ENCODE peak calls at places on chromosomes 4 and X, in four cellular contexts. One of them, this sample, is unnamed.

GRCh38 chrX:110966839-110967238 is 129.2 kb upstream of the PAK3 start:
- DNase-seq in heart right ventricle: no peak
- DNase-seq in GM20000: no peak
- DNase-seq in psoas muscle: no peak
- DNase-seq in this sample: no peak

GRCh38 chr4:168386002-168386401 is 67.5 kb upstream of the DDX60 start:
- DNase-seq in psoas muscle: no peak
- DNase-seq in heart right ventricle: no peak
- DNase-seq in GM20000: no peak
- DNase-seq in this sample: no peak

GRCh38 chr4:80361329-80361900 is 25.9 kb downstream of the CFAP299 start:
- DNase-seq in heart right ventricle: no peak
- DNase-seq in psoas muscle: no peak
- DNase-seq in GM20000: no peak
- DNase-seq in this sample: no peak

GRCh38 chrX:45621356-45622041 is 420.8 kb upstream of the DIPK2B start:
- DNase-seq in heart right ventricle: no peak
- DNase-seq in GM20000: peak
- DNase-seq in psoas muscle: no peak
- DNase-seq in this sample: no peak

GRCh38 chr4:100738388-100739165 is 220.8 kb upstream of the EMCN start:
- DNase-seq in psoas muscle: no peak
- DNase-seq in heart right ventricle: no peak
- DNase-seq in GM20000: no peak
- DNase-seq in this sample: no peak

GRCh38 chrX:136207546-136207945 is 43.7 kb downstream of the MAP7D3 start:
- DNase-seq in heart right ventricle: no peak
- DNase-seq in psoas muscle: no peak
- DNase-seq in GM20000: no peak
- DNase-seq in this sample: no peak

GRCh38 chrX:47644557-47645091 is 5.7 kb downstream of the ELK1 start:
- DNase-seq in heart right ventricle: no peak
- DNase-seq in GM20000: no peak
- DNase-seq in psoas muscle: no peak
- DNase-seq in this sample: no peak

GRCh38 chr4:77501240-77501639 is 104.4 kb upstream of the CXCL13 start:
- DNase-seq in GM20000: no peak
- DNase-seq in psoas muscle: no peak
- DNase-seq in heart right ventricle: no peak
- DNase-seq in this sample: no peak

GRCh38 chrX:79080131-79080530 is 64.4 kb upstream of the GPR174 start:
- DNase-seq in heart right ventricle: no peak
- DNase-seq in psoas muscle: no peak
- DNase-seq in GM20000: no peak
- DNase-seq in this sample: no peak

GRCh38 chr4:159390648-159391047 is 287.8 kb downstream of the RAPGEF2 start:
- DNase-seq in heart right ventricle: no peak
- DNase-seq in GM20000: no peak
- DNase-seq in psoas muscle: no peak
- DNase-seq in this sample: no peak

GRCh38 chrX:109347618-109348017 is 134.3 kb downstream of the GUCY2F start:
- DNase-seq in heart right ventricle: no peak
- DNase-seq in GM20000: no peak
- DNase-seq in psoas muscle: no peak
- DNase-seq in this sample: no peak

GRCh38 chr4:89434364-89434988 is 126.9 kb upstream of the GPRIN3 start:
- DNase-seq in psoas muscle: no peak
- DNase-seq in GM20000: peak
- DNase-seq in heart right ventricle: no peak
- DNase-seq in this sample: no peak

GRCh38 chrX:87890437-87890836 is 372.8 kb downstream of the KLHL4 start:
- DNase-seq in psoas muscle: no peak
- DNase-seq in heart right ventricle: no peak
- DNase-seq in GM20000: no peak
- DNase-seq in this sample: no peak

GRCh38 chrX:55028040-55028439 is 2.7 kb downstream of the ALAS2 start:
- DNase-seq in psoas muscle: no peak
- DNase-seq in heart right ventricle: no peak
- DNase-seq in GM20000: no peak
- DNase-seq in this sample: no peak

GRCh38 chrX:24485323-24485722 is 20.2 kb downstream of the PDK3 start:
- DNase-seq in heart right ventricle: no peak
- DNase-seq in psoas muscle: no peak
- DNase-seq in GM20000: no peak
- DNase-seq in this sample: no peak

GRCh38 chr4:75848891-75849290 is 53.4 kb downstream of the PPEF2 start:
- DNase-seq in heart right ventricle: no peak
- DNase-seq in psoas muscle: no peak
- DNase-seq in GM20000: peak
- DNase-seq in this sample: no peak

GRCh38 chrX:95076449-95076848 is 1402.4 kb downstream of the FAM133A start:
- DNase-seq in heart right ventricle: no peak
- DNase-seq in GM20000: no peak
- DNase-seq in psoas muscle: no peak
- DNase-seq in this sample: no peak

GRCh38 chr4:143728171-143728570 is 27.7 kb upstream of the FREM3 start:
- DNase-seq in psoas muscle: no peak
- DNase-seq in heart right ventricle: no peak
- DNase-seq in GM20000: no peak
- DNase-seq in this sample: no peak

GRCh38 chrX:155662297-155662696 is 49.5 kb upstream of the TMLHE start:
- DNase-seq in heart right ventricle: no peak
- DNase-seq in psoas muscle: no peak
- DNase-seq in GM20000: no peak
- DNase-seq in this sample: no peak

GRCh38 chr4:113476800-113477199 is 284.7 kb downstream of the CAMK2D start:
- DNase-seq in heart right ventricle: no peak
- DNase-seq in psoas muscle: no peak
- DNase-seq in GM20000: no peak
- DNase-seq in this sample: no peak

GRCh38 chr4:144288011-144288903 is 147.7 kb upstream of the GYPA start:
- DNase-seq in heart right ventricle: no peak
- DNase-seq in psoas muscle: no peak
- DNase-seq in GM20000: no peak
- DNase-seq in this sample: peak

GRCh38 chrX:1355131-1355799 is 18.7 kb downstream of the IL3RA start:
- DNase-seq in psoas muscle: no peak
- DNase-seq in GM20000: no peak
- DNase-seq in heart right ventricle: no peak
- DNase-seq in this sample: peak

GRCh38 chr4:168881754-168882153 is 128.3 kb downstream of the CBR4 start:
- DNase-seq in heart right ventricle: no peak
- DNase-seq in psoas muscle: no peak
- DNase-seq in GM20000: no peak
- DNase-seq in this sample: no peak

GRCh38 chr4:84680956-84681355 is 98.0 kb downstream of the CDS1 start:
- DNase-seq in psoas muscle: no peak
- DNase-seq in heart right ventricle: no peak
- DNase-seq in GM20000: no peak
- DNase-seq in this sample: no peak

GRCh38 chr4:84683065-84683464 is 100.1 kb downstream of the CDS1 start:
- DNase-seq in heart right ventricle: no peak
- DNase-seq in GM20000: no peak
- DNase-seq in psoas muscle: no peak
- DNase-seq in this sample: no peak

GRCh38 chr4:84683486-84683885 is 100.6 kb downstream of the CDS1 start:
- DNase-seq in psoas muscle: no peak
- DNase-seq in heart right ventricle: no peak
- DNase-seq in GM20000: no peak
- DNase-seq in this sample: no peak

GRCh38 chr4:84678976-84679744 is 96.2 kb downstream of the CDS1 start:
- DNase-seq in GM20000: no peak
- DNase-seq in psoas muscle: peak
- DNase-seq in heart right ventricle: no peak
- DNase-seq in this sample: no peak

DNA sequence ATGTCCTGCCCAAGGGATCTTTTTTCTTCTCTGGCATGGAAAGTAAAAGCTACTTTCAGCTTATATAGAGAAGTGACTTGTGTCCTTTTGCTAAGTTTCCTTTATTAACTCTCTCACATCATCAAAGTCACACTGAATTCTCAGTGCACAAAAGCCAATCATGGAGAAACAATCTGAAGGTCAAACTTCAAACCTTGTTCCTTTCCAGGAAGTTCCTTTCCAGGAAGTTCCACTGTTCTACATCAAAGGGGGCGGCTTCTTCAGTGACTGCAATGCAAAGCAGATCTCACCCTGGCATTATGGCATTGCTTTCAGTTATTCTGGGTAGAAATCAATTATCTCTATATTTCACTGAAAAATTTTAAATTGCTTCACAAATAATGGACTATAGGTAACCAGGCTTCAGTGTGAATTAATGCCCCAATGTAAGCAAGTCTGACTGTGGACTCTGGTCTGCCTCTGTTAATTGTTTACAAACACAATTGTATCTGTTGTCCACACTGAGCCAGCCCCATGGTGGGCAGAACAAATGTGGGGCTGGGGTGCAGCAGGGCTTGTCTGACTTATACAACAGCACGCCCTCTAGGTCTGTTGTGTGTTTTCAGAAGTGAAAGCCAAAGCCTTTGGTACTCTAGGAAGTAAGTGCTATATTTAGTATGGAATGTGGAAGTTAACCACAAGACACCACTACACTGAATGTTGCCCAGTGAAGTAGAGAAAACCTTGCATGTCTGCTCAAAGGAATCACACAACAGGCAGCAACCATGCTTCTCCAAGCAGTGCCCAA is 98.8 kb downstream of the CDS1 start:
- DNase-seq in psoas muscle: no peak
- DNase-seq in heart right ventricle: no peak
- DNase-seq in GM20000: no peak
- DNase-seq in this sample: no peak
- TF ChIP-seq CTCF in psoas muscle: no peak
- TF ChIP-seq CTCF in heart right ventricle: no peak
- TF ChIP-seq CTCF in GM20000: no peak
- TF ChIP-seq CTCF in this sample: no peak

GRCh38 chr4:130335417-130336194 is 1239.7 kb downstream of the C4orf33 start:
- DNase-seq in heart right ventricle: no peak
- DNase-seq in GM20000: no peak
- DNase-seq in psoas muscle: no peak
- DNase-seq in this sample: no peak

GRCh38 chr4:130333241-130333759 is 1237.3 kb downstream of the C4orf33 start:
- DNase-seq in heart right ventricle: no peak
- DNase-seq in GM20000: no peak
- DNase-seq in psoas muscle: no peak
- DNase-seq in this sample: no peak

GRCh38 chr4:130336585-130337217 is 1240.7 kb downstream of the C4orf33 start:
- DNase-seq in heart right ventricle: no peak
- DNase-seq in GM20000: peak
- DNase-seq in psoas muscle: no peak
- DNase-seq in this sample: no peak
- TF ChIP-seq CTCF in heart right ventricle: no peak
- TF ChIP-seq CTCF in GM20000: no peak
- TF ChIP-seq CTCF in psoas muscle: no peak
- TF ChIP-seq CTCF in this sample: peak

GRCh38 chrX:36859231-36859630 is 148.9 kb upstream of the FAM47C start:
- DNase-seq in psoas muscle: no peak
- DNase-seq in heart right ventricle: no peak
- DNase-seq in GM20000: no peak
- DNase-seq in this sample: no peak

GRCh38 chrX:36856849-36857248 is 151.3 kb upstream of the FAM47C start:
- DNase-seq in heart right ventricle: no peak
- DNase-seq in GM20000: no peak
- DNase-seq in psoas muscle: no peak
- DNase-seq in this sample: no peak
- TF ChIP-seq CTCF in heart right ventricle: no peak
- TF ChIP-seq CTCF in GM20000: no peak
- TF ChIP-seq CTCF in psoas muscle: no peak
- TF ChIP-seq CTCF in this sample: no peak

DNA sequence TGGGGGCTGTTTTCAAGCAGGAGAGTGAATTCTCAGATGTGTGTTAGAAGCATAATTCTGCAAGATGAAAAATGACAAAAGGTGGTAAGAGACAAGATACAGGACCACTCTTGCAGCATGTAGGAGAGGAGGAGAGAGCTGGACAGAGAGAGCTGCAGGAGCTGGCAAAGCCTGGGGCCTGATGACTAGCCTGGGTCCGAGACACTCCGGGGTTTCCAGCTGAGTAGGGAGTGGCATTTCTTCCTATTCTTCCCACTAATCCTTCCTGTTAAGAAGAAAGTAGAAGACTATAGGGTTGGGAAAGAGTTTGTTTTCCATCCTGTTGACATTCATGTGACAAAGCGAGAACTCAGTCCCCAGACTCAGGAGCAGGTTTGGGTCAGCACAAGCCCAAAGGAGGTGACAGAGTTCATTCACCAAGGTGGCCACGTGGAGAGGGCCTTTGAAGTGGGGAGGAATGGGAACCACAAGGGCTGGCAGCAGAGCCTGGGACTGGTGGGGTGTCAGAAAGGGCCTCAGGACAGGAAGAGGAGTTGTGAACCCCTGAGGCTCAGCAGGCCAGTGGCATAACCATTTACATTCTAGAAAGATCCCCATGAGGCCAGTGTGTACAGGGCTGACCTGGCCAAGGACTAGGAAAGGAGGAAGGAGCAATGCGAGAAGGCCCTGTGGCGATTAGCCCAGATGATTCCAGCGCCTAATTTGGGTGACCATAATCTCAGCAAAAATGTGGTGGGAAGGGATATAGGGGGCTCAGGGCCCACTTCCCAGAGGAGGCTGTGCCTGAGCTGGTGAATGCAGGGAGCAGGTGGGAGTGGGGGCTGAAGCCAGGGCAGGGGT is 3.2 kb upstream of the HAUS3 start:
- DNase-seq in psoas muscle: no peak
- DNase-seq in heart right ventricle: no peak
- DNase-seq in GM20000: peak
- DNase-seq in this sample: no peak
- TF ChIP-seq CTCF in psoas muscle: no peak
- TF ChIP-seq CTCF in heart right ventricle: no peak
- TF ChIP-seq CTCF in GM20000: no peak
- TF ChIP-seq CTCF in this sample: no peak

DNA sequence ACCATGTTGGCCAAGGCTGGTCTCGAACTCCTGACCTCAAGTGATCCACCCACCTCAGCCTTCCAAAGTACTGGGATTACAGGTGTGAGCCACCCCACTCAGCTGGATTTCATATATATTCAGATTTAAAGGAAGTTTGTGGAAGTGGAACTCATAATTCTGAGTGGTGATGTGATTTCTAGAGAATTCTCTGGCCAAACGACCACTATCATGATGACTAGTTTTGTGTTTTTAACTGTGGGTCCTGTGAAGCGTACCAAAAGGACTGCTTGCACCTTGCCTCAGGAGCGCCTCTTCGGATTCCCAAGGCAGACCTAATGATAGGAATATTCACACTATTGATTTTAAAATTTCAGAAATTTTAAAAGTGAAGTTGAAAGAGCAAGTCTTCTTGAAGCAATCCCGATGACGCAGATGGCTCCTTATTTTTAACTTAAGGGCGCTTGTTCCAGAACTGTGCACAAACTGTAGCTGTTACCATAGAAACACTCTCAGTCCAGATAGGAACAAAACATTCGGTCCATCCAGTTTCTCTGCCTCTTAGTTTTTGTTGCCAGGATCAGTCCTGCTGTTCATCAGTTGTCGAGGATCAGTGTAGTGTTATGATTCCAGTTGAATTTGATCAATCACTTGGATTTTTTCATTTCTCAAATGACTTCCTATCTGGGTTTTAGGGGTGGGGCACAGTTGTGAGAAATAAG is 51.7 kb upstream of the CLCN4 start:
- DNase-seq in GM20000: no peak
- DNase-seq in psoas muscle: no peak
- DNase-seq in heart right ventricle: no peak
- DNase-seq in this sample: no peak
- TF ChIP-seq CTCF in GM20000: no peak
- TF ChIP-seq CTCF in psoas muscle: no peak
- TF ChIP-seq CTCF in heart right ventricle: no peak
- TF ChIP-seq CTCF in this sample: no peak

GRCh38 chr4:70315928-70316327 is 18.9 kb upstream of the CABS1 start:
- DNase-seq in psoas muscle: no peak
- DNase-seq in heart right ventricle: no peak
- DNase-seq in GM20000: no peak
- DNase-seq in this sample: no peak
- TF ChIP-seq CTCF in psoas muscle: no peak
- TF ChIP-seq CTCF in heart right ventricle: no peak
- TF ChIP-seq CTCF in GM20000: peak
- TF ChIP-seq CTCF in this sample: no peak